ENCODE peak calls at places on chromosomes 4 and X, in four cellular contexts. J is lower leg skin, Y is heart left ventricle, W is ovary. Z is an unnamed sample.
A peak's percentile ranks its signal among the peaks of the same experiment; 100 is the strongest.

GRCh38 chrX:30865612-30866011 is 23.4 kb downstream of the TAB3 start:
- DNase-seq in J (no peak), Y (no peak), W (no peak), Z (no peak)

GRCh38 chrX:63128509-63128908 is 222.6 kb downstream of the SPIN4 start:
- DNase-seq in J (no peak), Y (no peak), W (no peak), Z (no peak)

GRCh38 chrX:105098812-105099211 is 121.7 kb downstream of the TEX13A start:
- DNase-seq in J (no peak), Y (no peak), W (no peak), Z (no peak)

GRCh38 chr4:10275696-10276095 is 159.1 kb upstream of the WDR1 start:
- DNase-seq in J (no peak), Y (no peak), W (no peak), Z (no peak)

GRCh38 chr4:147843162-147843561 is 111.3 kb downstream of the ARHGAP10 start:
- DNase-seq in J (no peak), Y (no peak), W (no peak), Z (no peak)

GRCh38 chr4:4862665-4863482 is 3.4 kb downstream of the MSX1 start:
- DNase-seq in J (no peak), Y (no peak), W (no peak), Z (no peak)

GRCh38 chr4:121072080-121072835 is at the start of gene NDNF:
- DNase-seq in J (peak; percentile 84), Y (peak; percentile 40), W (peak; percentile 90), Z (no peak)

GRCh38 chrX:138638996-138639395 is 72.5 kb downstream of the FGF13 start:
- DNase-seq in J (no peak), Y (no peak), W (no peak), Z (no peak)

GRCh38 chr4:148415500-148415899 is 26.7 kb downstream of the NR3C2 start:
- DNase-seq in J (no peak), Y (no peak), W (no peak), Z (no peak)

GRCh38 chrX:47266643-47267042 is 33.8 kb downstream of the USP11 start:
- DNase-seq in J (no peak), Y (no peak), W (no peak), Z (no peak)

GRCh38 chr4:176999943-177000543 is 207.3 kb upstream of the VEGFC start:
- DNase-seq in J (no peak), Y (no peak), W (no peak), Z (no peak)

GRCh38 chr4:156677136-156677535 is 294.5 kb downstream of the PDGFC start:
- DNase-seq in J (no peak), Y (no peak), W (no peak), Z (no peak)

GRCh38 chrX:17022205-17022604 is 75.7 kb downstream of the REPS2 start:
- DNase-seq in J (no peak), Y (no peak), W (no peak), Z (no peak)

GRCh38 chrX:36334508-36335015 is 415.0 kb downstream of the CFAP47 start:
- DNase-seq in J (no peak), Y (no peak), W (no peak), Z (no peak)

GRCh38 chr4:127870688-127871087 is 10.0 kb upstream of the PLK4 start:
- DNase-seq in J (no peak), Y (peak; percentile 46), W (no peak), Z (no peak)

GRCh38 chr4:26589699-26590098 is 5.8 kb downstream of the TBC1D19 start:
- DNase-seq in J (no peak), Y (no peak), W (no peak), Z (no peak)

GRCh38 chr4:11281720-11282119 is 147.0 kb downstream of the HS3ST1 start:
- DNase-seq in J (no peak), Y (no peak), W (no peak), Z (no peak)

GRCh38 chr4:18421519-18421918 is 400.0 kb upstream of the LCORL start:
- DNase-seq in J (no peak), Y (no peak), W (no peak), Z (no peak)

GRCh38 chr4:26058537-26058936 is 144.5 kb downstream of the SMIM20 start:
- DNase-seq in J (peak; percentile 84), Y (no peak), W (no peak), Z (no peak)

GRCh38 chr4:139783761-139784484 is 118.3 kb downstream of the MGST2 start:
- DNase-seq in J (no peak), Y (no peak), W (no peak), Z (no peak)

GRCh38 chrX:113741744-113742143 is 842.1 kb upstream of the HTR2C start:
- DNase-seq in J (no peak), Y (no peak), W (no peak), Z (no peak)

GRCh38 chr4:158013858-158014257 is 159.0 kb downstream of the GASK1B start:
- DNase-seq in J (no peak), Y (no peak), W (no peak), Z (no peak)

GRCh38 chr4:147019061-147019460 is 73.4 kb upstream of the TTC29 start:
- DNase-seq in J (peak; percentile 88), Y (peak; percentile 55), W (peak; percentile 19), Z (no peak)

GRCh38 chr4:53788011-53788410 is 196.7 kb upstream of the LNX1 start:
- DNase-seq in J (no peak), Y (no peak), W (no peak), Z (no peak)

GRCh38 chrX:38799995-38800394 is 1.3 kb upstream of the MID1IP1 start:
- DNase-seq in J (no peak), Y (no peak), W (no peak), Z (no peak)

GRCh38 chr4:106522839-106523238 is 154.3 kb upstream of the GIMD1 start:
- DNase-seq in J (no peak), Y (no peak), W (no peak), Z (no peak)
- TF ChIP-seq CTCF in J (no peak), Y (no peak), W (no peak), Z (no peak)

GRCh38 chrX:106897259-106897658 is 5.9 kb downstream of the RIPPLY1 start:
- DNase-seq in J (no peak), Y (no peak), W (no peak), Z (no peak)

GRCh38 chrX:106898462-106898861 is 4.7 kb downstream of the RIPPLY1 start:
- DNase-seq in J (no peak), Y (no peak), W (no peak), Z (no peak)

GRCh38 chrX:106894978-106895452 is 8.1 kb downstream of the RIPPLY1 start:
- DNase-seq in J (no peak), Y (peak; percentile 49), W (no peak), Z (no peak)

GRCh38 chrX:106891762-106892161 is 11.4 kb downstream of the RIPPLY1 start:
- DNase-seq in J (no peak), Y (no peak), W (no peak), Z (no peak)

GRCh38 chrX:106894392-106894909 is 8.7 kb downstream of the RIPPLY1 start:
- DNase-seq in J (no peak), Y (peak; percentile 45), W (peak; percentile 68), Z (no peak)
- TF ChIP-seq CTCF in J (no peak), Y (peak; percentile 60), W (peak; percentile 26), Z (peak; percentile 83)

DNA sequence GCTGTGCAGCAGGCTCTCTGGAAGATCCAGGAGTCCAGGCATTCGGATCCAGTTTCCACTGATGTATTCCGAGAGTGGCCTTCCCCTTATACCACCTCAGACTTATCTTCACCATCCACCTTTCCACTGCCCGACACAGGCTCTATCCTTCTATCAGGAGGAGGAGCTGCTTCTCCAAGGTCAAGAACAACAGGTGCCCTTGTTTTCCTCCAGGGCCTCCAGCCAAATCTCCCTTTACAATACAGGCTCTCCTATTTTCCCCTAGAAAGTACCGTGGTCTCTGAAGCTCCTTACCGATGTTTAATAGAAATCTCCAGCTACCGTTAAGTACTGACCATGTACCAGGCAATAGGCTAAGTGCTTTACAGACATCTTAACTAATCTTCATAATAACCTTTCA is 61.3 kb downstream of the AFAP1 start:
- DNase-seq in J (no peak), Y (no peak), W (no peak), Z (no peak)
- TF ChIP-seq CTCF in J (no peak), Y (no peak), W (no peak), Z (no peak)

DNA sequence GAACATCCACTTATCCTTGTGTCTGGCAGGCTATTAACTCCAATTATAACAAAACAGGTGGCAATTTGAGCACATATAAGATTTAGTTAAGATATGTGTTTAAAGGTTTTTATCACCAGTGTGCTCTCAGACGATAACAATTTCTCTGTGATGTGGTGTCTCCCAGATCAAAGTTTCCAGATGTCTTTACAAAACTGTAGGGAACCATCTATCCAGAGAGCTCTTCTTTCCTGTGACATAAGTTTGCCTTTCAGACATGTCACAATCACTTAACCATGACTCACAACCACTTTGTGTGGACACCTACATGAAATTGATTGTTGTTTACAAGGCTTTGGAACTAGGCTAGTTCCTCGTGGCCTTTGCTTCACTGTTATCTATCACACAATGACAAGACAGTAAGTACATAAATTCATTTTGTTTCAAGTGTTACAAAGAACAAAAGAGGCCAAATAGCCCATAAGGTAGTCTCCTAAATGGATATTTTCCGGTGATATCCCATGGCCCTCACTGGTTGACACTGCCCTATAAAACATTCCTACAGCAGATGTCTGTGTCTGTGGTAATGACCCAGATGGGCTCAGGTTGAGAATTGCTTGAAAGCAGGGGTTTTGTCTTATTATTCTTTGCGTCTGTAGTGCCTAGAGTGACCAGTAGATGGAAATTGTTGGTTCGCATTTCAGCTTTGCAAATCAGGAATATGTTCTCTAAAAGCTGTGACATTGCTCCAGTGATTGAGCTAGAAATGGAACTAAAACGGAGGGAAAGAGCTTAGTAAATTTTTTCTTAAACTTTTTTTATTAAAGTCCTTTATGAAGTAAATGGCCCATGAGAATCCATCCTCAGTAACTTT is 297.8 kb upstream of the FAM241A start:
- DNase-seq in J (no peak), Y (no peak), W (no peak), Z (no peak)
- TF ChIP-seq CTCF in J (no peak), Y (no peak), W (no peak), Z (no peak)

GRCh38 chr4:152106781-152107321 is 346.0 kb upstream of the GATB start:
- DNase-seq in J (no peak), Y (no peak), W (peak; percentile 28), Z (no peak)
- TF ChIP-seq CTCF in J (no peak), Y (no peak), W (no peak), Z (no peak)